ENCODE peak calls at places on chromosome 17, in ten cellular contexts. G is hepatocyte; T is transverse colon; J is prostate gland; H is heart right ventricle; O is aorta; I is CD4-positive, CD25-positive, alpha-beta regulatory T cell; V is testis; L is IMR-90; K is left ventricle myocardium inferior. M is an unnamed sample.

GRCh38 chr17:75566456-75567233 is 21.0 kb upstream of the MYO15B start:
- DNase-seq in I (no peak), G (no peak), O (no peak), H (no peak), L (no peak), J (no peak), V (no peak), T (no peak), K (no peak), M (no peak)

GRCh38 chr17:38599398-38599856 is 6.3 kb downstream of the SRCIN1 start:
- DNase-seq in V (no peak), K (no peak), H (no peak), G (no peak), I (no peak), L (no peak), J (no peak), T (no peak), O (no peak), M (no peak)

GRCh38 chr17:48510761-48511604 is 19.8 kb downstream of the HOXB1 start:
- DNase-seq in T (no peak), L (peak), J (no peak), I (peak), K (no peak), H (no peak), V (no peak), G (no peak), O (no peak), M (no peak)

GRCh38 chr17:61814485-61814884 is 48.8 kb downstream of the BRIP1 start:
- DNase-seq in T (no peak), O (no peak), I (no peak), H (no peak), L (no peak), J (no peak), V (no peak), G (no peak), K (no peak), M (no peak)

GRCh38 chr17:74219576-74220133 is 6.3 kb downstream of the TTYH2 start:
- DNase-seq in J (no peak), O (no peak), G (no peak), I (no peak), L (no peak), T (no peak), H (no peak), K (no peak), V (no peak), M (no peak)

GRCh38 chr17:78637643-78638042 is 60.4 kb upstream of the DNAH17 start:
- DNase-seq in G (no peak), V (no peak), O (peak), T (no peak), I (no peak), J (no peak), H (no peak), K (no peak), L (no peak), M (no peak)

GRCh38 chr17:2685696-2686095 is 25.9 kb downstream of the CLUH start:
- DNase-seq in K (no peak), O (no peak), J (no peak), L (no peak), V (no peak), H (peak), I (no peak), G (no peak), T (no peak), M (no peak)

GRCh38 chr17:50258647-50259483 is 15.4 kb upstream of the TMEM92 start:
- DNase-seq in H (no peak), O (peak), V (no peak), I (no peak), T (no peak), L (peak), J (no peak), K (no peak), G (peak), M (no peak)

GRCh38 chr17:60599220-60599619 is 773 bp upstream of the PPM1D start:
- DNase-seq in G (no peak), H (no peak), V (no peak), K (no peak), O (no peak), T (no peak), J (no peak), L (no peak), I (no peak), M (peak)
- H3K27ac ChIP-seq in G (peak), H (peak), V (peak), K (peak), O (peak), T (peak), J (peak), L (peak), I (peak), M (peak)

DNA sequence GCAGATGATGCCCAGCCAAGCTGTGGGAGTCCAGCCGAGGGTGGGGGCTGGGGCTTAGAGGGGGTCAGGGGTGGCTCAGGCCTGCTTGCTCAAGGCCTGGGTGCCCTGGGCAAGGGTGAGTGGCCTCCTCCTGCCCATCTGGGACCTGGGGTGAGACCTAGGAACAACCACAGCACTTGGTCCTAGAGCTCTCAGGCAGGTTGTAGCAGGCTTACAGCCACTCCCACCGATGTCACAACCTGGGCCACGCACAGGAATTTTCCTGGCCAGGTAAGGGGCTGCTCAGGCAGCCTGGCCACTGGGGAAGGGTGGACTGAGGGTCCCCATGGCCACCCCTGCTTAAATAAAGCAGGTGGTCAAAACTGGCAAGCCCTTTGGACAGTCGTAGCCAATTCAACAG is 6.3 kb upstream of the SREBF1 start:
- DNase-seq in L (no peak), V (no peak), H (no peak), T (no peak), J (no peak), O (no peak), K (no peak), G (no peak), I (no peak), M (no peak)
- H3K27ac ChIP-seq in L (no peak), V (no peak), H (peak), T (no peak), J (peak), O (no peak), K (peak), G (no peak), I (no peak), M (peak)

GRCh38 chr17:15346196-15346595 is 4.8 kb upstream of the TEKT3 start:
- DNase-seq in I (no peak), L (no peak), H (no peak), K (no peak), O (no peak), T (no peak), G (peak), J (no peak), V (no peak), M (no peak)
- H3K27ac ChIP-seq in I (no peak), L (no peak), H (no peak), K (no peak), O (no peak), T (no peak), G (peak), J (no peak), V (no peak), M (no peak)

GRCh38 chr17:76996741-76997694 is 128.8 kb downstream of the MGAT5B start:
- DNase-seq in T (no peak), K (no peak), V (no peak), G (no peak), J (no peak), L (no peak), H (no peak), O (no peak), I (peak), M (no peak)
- H3K27ac ChIP-seq in T (no peak), K (no peak), V (no peak), G (no peak), J (no peak), L (no peak), H (no peak), O (no peak), I (peak), M (no peak)

GRCh38 chr17:64411999-64412771 is 21.5 kb upstream of the PECAM1 start:
- DNase-seq in J (no peak), I (no peak), O (no peak), L (no peak), T (peak), K (peak), V (peak), H (peak), G (peak), M (peak)
- H3K27ac ChIP-seq in J (no peak), I (no peak), O (no peak), L (no peak), T (peak), K (peak), V (peak), H (peak), G (no peak), M (no peak)

DNA sequence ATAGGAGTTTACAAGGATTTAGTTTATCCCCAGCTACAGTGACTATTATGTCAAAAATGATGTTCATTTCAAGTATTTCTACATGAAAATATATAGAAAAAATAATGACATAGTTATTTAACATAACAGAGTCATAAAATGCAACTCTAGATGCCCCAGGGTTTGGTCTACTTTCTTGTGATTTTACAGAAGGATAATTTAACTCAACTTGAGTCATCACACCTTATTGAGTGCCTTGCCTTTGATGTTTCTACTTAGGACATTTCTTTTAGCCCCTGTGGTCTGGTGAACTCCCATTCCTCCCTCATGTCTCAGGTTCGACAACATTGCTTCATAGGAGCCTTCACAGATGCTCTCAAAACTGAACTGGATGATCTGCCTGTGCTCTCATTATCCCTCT is 2.0 kb downstream of the KRT20 start:
- DNase-seq in K (no peak), L (no peak), V (no peak), I (no peak), G (no peak), J (no peak), O (no peak), T (no peak), H (no peak), M (no peak)
- H3K27ac ChIP-seq in K (no peak), L (no peak), V (no peak), I (no peak), G (peak), J (no peak), O (no peak), T (peak), H (no peak), M (no peak)

GRCh38 chr17:63701477-63702222 is 1.7 kb upstream of the LIMD2 start:
- DNase-seq in T (peak), H (peak), V (peak), J (no peak), O (no peak), I (peak), G (no peak), L (no peak), K (peak), M (no peak)
- H3K27ac ChIP-seq in T (peak), H (peak), V (peak), J (peak), O (peak), I (peak), G (no peak), L (no peak), K (peak), M (no peak)

GRCh38 chr17:290121-290521 is 62.5 kb downstream of the RPH3AL start:
- DNase-seq in G (no peak), T (no peak), O (peak), V (no peak), K (no peak), J (no peak), I (no peak), L (no peak), H (no peak), M (no peak)

GRCh38 chr17:288802-289356 is 63.7 kb downstream of the RPH3AL start:
- DNase-seq in K (no peak), G (no peak), L (no peak), V (no peak), I (no peak), O (peak), T (no peak), J (no peak), H (no peak), M (no peak)

GRCh38 chr17:292016-292415 is 60.6 kb downstream of the RPH3AL start:
- DNase-seq in G (no peak), H (no peak), V (no peak), L (no peak), J (no peak), O (peak), I (no peak), T (no peak), K (no peak), M (no peak)

GRCh38 chr17:290626-291025 is 62.0 kb downstream of the RPH3AL start:
- DNase-seq in H (no peak), T (no peak), O (peak), V (no peak), K (no peak), I (no peak), G (no peak), L (no peak), J (no peak), M (no peak)

GRCh38 chr17:289409-289808 is 63.2 kb downstream of the RPH3AL start:
- DNase-seq in J (no peak), K (no peak), G (no peak), V (no peak), T (no peak), O (peak), I (no peak), L (no peak), H (no peak), M (no peak)
- H3K27ac ChIP-seq in J (no peak), K (no peak), G (no peak), V (no peak), T (no peak), O (no peak), I (no peak), L (no peak), H (no peak), M (no peak)

GRCh38 chr17:41748275-41748674 is 13.8 kb upstream of the HAP1 start:
- DNase-seq in G (no peak), J (no peak), I (no peak), L (no peak), O (no peak), H (no peak), V (no peak), K (no peak), T (no peak), M (no peak)
- H3K27ac ChIP-seq in G (no peak), J (no peak), I (no peak), L (no peak), O (no peak), H (no peak), V (no peak), K (no peak), T (no peak), M (no peak)